ENCODE peak calls at places on chromosomes 16 and 17, in ten cellular contexts. E is A673, M is body of pancreas, T is ovary, Q is tibial nerve, N is IMR-90, W is endothelial cell of umbilical vein, R is neural progenitor cell, I is mammary epithelial cell, L is right lobe of liver. J is an unnamed sample.
A peak's percentile ranks its signal among the peaks of the same experiment; 100 is the strongest.

GRCh38 chr16:5557966-5558365 is 460.4 kb upstream of the EEF2KMT start:
- DNase-seq in E (no peak), M (no peak), T (no peak), Q (no peak), N (no peak), W (no peak), R (no peak), I (no peak), L (no peak), J (no peak)

GRCh38 chr17:11144358-11145233 is 96.4 kb upstream of the SHISA6 start:
- DNase-seq in E (peak; percentile 83), M (peak; percentile 37), T (no peak), Q (no peak), N (no peak), W (no peak), R (peak; percentile 69), I (peak; percentile 8), L (no peak), J (no peak)

GRCh38 chr17:64706224-64707076 is 44.3 kb upstream of the SMURF2 start:
- DNase-seq in E (peak; percentile 92), M (no peak), T (no peak), Q (no peak), N (no peak), W (no peak), R (no peak), I (peak; percentile 92), L (no peak), J (no peak)

GRCh38 chr17:31296156-31296555 is 883 bp downstream of the OMG start:
- DNase-seq in E (no peak), M (no peak), T (no peak), Q (no peak), N (no peak), W (no peak), R (no peak), I (no peak), L (no peak), J (no peak)

GRCh38 chr17:44599298-44600175 is 42.3 kb downstream of the FZD2 start:
- DNase-seq in E (no peak), M (peak; percentile 20), T (peak; percentile 88), Q (peak; percentile 38), N (peak; percentile 99), W (peak; percentile 96), R (peak; percentile 70), I (no peak), L (no peak), J (no peak)

GRCh38 chr16:87954826-87955225 is 3.6 kb downstream of the BANP start:
- DNase-seq in E (no peak), M (peak; percentile 40), T (peak; percentile 45), Q (no peak), N (no peak), W (no peak), R (no peak), I (no peak), L (no peak), J (no peak)

GRCh38 chr16:8907096-8907495 is 24.9 kb downstream of the LITAFD start:
- DNase-seq in E (no peak), M (no peak), T (no peak), Q (no peak), N (no peak), W (no peak), R (no peak), I (no peak), L (no peak), J (no peak)

GRCh38 chr16:57976331-57976796 is 5.4 kb upstream of the CNGB1 start:
- DNase-seq in E (no peak), M (no peak), T (no peak), Q (no peak), N (no peak), W (no peak), R (peak; percentile 46), I (peak; percentile 72), L (peak; percentile 13), J (no peak)

GRCh38 chr17:21232033-21232749 is 18.2 kb upstream of the TMEM11 start:
- DNase-seq in E (no peak), M (no peak), T (no peak), Q (no peak), N (no peak), W (no peak), R (no peak), I (no peak), L (no peak), J (no peak)

GRCh38 chr17:27381007-27381501 is 75.2 kb upstream of the KSR1 start:
- DNase-seq in E (peak; percentile 69), M (peak; percentile 62), T (peak; percentile 50), Q (peak; percentile 30), N (peak; percentile 20), W (peak; percentile 51), R (peak; percentile 80), I (peak; percentile 23), L (no peak), J (peak; percentile 52)

GRCh38 chr16:73505178-73505968 is 457.4 kb upstream of the ZFHX3 start:
- DNase-seq in E (no peak), M (no peak), T (no peak), Q (no peak), N (no peak), W (no peak), R (no peak), I (no peak), L (no peak), J (no peak)

GRCh38 chr16:26598061-26598460 is 468.7 kb upstream of the C16orf82 start:
- DNase-seq in E (no peak), M (no peak), T (no peak), Q (no peak), N (no peak), W (no peak), R (no peak), I (no peak), L (no peak), J (peak; percentile 33)

GRCh38 chr17:81294512-81295030 is 536 bp downstream of the SLC38A10 start:
- DNase-seq in E (no peak), M (peak; percentile 51), T (peak; percentile 59), Q (no peak), N (peak; percentile 9), W (peak; percentile 20), R (peak; percentile 45), I (peak; percentile 9), L (peak; percentile 70), J (no peak)

GRCh38 chr17:73156166-73156840 is 8.5 kb upstream of the SSTR2 start:
- DNase-seq in E (peak; percentile 79), M (peak; percentile 76), T (peak; percentile 69), Q (peak; percentile 56), N (peak; percentile 68), W (peak; percentile 21), R (peak; percentile 84), I (peak; percentile 47), L (peak; percentile 76), J (peak; percentile 82)

GRCh38 chr17:9968881-9969280 is 63.8 kb upstream of the RCVRN start:
- DNase-seq in E (no peak), M (no peak), T (no peak), Q (no peak), N (peak; percentile 91), W (no peak), R (no peak), I (no peak), L (no peak), J (no peak)

GRCh38 chr17:61219460-61219859 is 180.2 kb upstream of the TBX2 start:
- DNase-seq in E (no peak), M (no peak), T (no peak), Q (no peak), N (peak; percentile 77), W (no peak), R (no peak), I (no peak), L (no peak), J (no peak)

GRCh38 chr17:75345514-75346167 is 56.4 kb upstream of the SLC25A19 start:
- DNase-seq in E (no peak), M (no peak), T (no peak), Q (no peak), N (no peak), W (no peak), R (peak; percentile 26), I (no peak), L (no peak), J (no peak)
- H3K4me3 ChIP-seq in E (no peak overlapping the region), M (no peak overlapping the region), T (no peak overlapping the region), Q (no peak overlapping the region), N (no peak overlapping the region), W (no peak overlapping the region), R (no peak overlapping the region), I (no peak overlapping the region), L (no peak overlapping the region), J (no peak overlapping the region)

GRCh38 chr17:79771276-79771675 is 6.7 kb upstream of the CBX2 start:
- DNase-seq in E (no peak), M (no peak), T (no peak), Q (no peak), N (no peak), W (no peak), R (no peak), I (no peak), L (no peak), J (peak; percentile 3)
- H3K27me3 ChIP-seq in E (no peaks in the 10 kb centered on the region), M (no peaks in the 10 kb centered on the region), T (no peaks in the 10 kb centered on the region), Q (peaks cover 53% of the 10 kb centered on the region), N (peaks cover 44% of the 10 kb centered on the region), W (peaks cover 12% of the 10 kb centered on the region), R (peaks cover 2% of the 10 kb centered on the region), I (peaks cover 8% of the 10 kb centered on the region), L (no peaks in the 10 kb centered on the region), J (peaks cover 10% of the 10 kb centered on the region)

GRCh38 chr16:6570520-6570919 is 762.1 kb upstream of the RBFOX1 start:
- DNase-seq in E (no peak), M (no peak), T (no peak), Q (no peak), N (no peak), W (no peak), R (no peak), I (no peak), L (no peak), J (no peak)

GRCh38 chr16:6576646-6577045 is 756.0 kb upstream of the RBFOX1 start:
- DNase-seq in E (no peak), M (no peak), T (no peak), Q (no peak), N (no peak), W (no peak), R (no peak), I (no peak), L (no peak), J (no peak)

GRCh38 chr16:6574146-6574545 is 758.5 kb upstream of the RBFOX1 start:
- DNase-seq in E (no peak), M (no peak), T (no peak), Q (no peak), N (no peak), W (no peak), R (no peak), I (no peak), L (no peak), J (no peak)

GRCh38 chr16:6571044-6571443 is 761.6 kb upstream of the RBFOX1 start:
- DNase-seq in E (peak; percentile 42), M (no peak), T (no peak), Q (no peak), N (no peak), W (no peak), R (peak; percentile 39), I (no peak), L (no peak), J (no peak)

GRCh38 chr16:6573577-6573976 is 759.1 kb upstream of the RBFOX1 start:
- DNase-seq in E (peak; percentile 35), M (no peak), T (no peak), Q (no peak), N (no peak), W (no peak), R (peak; percentile 79), I (no peak), L (no peak), J (peak; percentile 65)
- TF ChIP-seq CTCF in E (peak; percentile 27), M (peak; percentile 13), T (no peak), Q (no peak), N (no peak), W (no peak), R (peak; percentile 59), I (no peak), L (no peak), J (peak; percentile 67)

GRCh38 chr17:62807812-62808575 is at the start of gene MARCHF10:
- DNase-seq in E (no peak), M (peak; percentile 37), T (peak; percentile 52), Q (no peak), N (no peak), W (no peak), R (peak; percentile 79), I (no peak), L (no peak), J (no peak)
- H3K4me3 ChIP-seq in E (no peak within 1 kb of the TSS), M (no peak within 1 kb of the TSS), T (peak within 1 kb of the TSS; percentile 24), Q (peak within 1 kb of the TSS; percentile 33), N (no peak within 1 kb of the TSS), W (peak within 1 kb of the TSS; percentile 15), R (peak within 1 kb of the TSS; percentile 53), I (no peak within 1 kb of the TSS), L (no peak within 1 kb of the TSS), J (peak within 1 kb of the TSS; percentile 34)

J was measured in dorsolateral prefrontal cortex.